ENCODE peak calls at places on chromosomes 12 and 14, in nine cellular contexts. One of them, this sample, is unnamed.

GRCh38 chr14:72619071-72619710 is 274.7 kb downstream of the DPF3 start:
- DNase-seq in D721Med: no peak
- DNase-seq in foreskin fibroblast: peak; percentile 66
- DNase-seq in H9: no peak
- DNase-seq in glutamatergic neuron: no peak
- DNase-seq in lower lobe of right lung: no peak
- DNase-seq in nephron progenitor cell: no peak
- DNase-seq in HL-60: no peak
- DNase-seq in lung: no peak
- DNase-seq in this sample: no peak

GRCh38 chr12:62714409-62715075 is 220.4 kb downstream of the PPM1H start:
- DNase-seq in D721Med: no peak
- DNase-seq in foreskin fibroblast: peak; percentile 62
- DNase-seq in H9: no peak
- DNase-seq in glutamatergic neuron: no peak
- DNase-seq in lower lobe of right lung: no peak
- DNase-seq in nephron progenitor cell: no peak
- DNase-seq in HL-60: no peak
- DNase-seq in lung: no peak
- DNase-seq in this sample: no peak

GRCh38 chr14:44163946-44164345 is 343.1 kb downstream of the FSCB start:
- DNase-seq in D721Med: no peak
- DNase-seq in foreskin fibroblast: no peak
- DNase-seq in H9: no peak
- DNase-seq in glutamatergic neuron: no peak
- DNase-seq in lower lobe of right lung: no peak
- DNase-seq in nephron progenitor cell: no peak
- DNase-seq in HL-60: no peak
- DNase-seq in lung: no peak
- DNase-seq in this sample: no peak

GRCh38 chr12:104090685-104091084 is 26.4 kb downstream of the HCFC2 start:
- DNase-seq in D721Med: no peak
- DNase-seq in foreskin fibroblast: no peak
- DNase-seq in H9: no peak
- DNase-seq in glutamatergic neuron: no peak
- DNase-seq in lower lobe of right lung: no peak
- DNase-seq in nephron progenitor cell: no peak
- DNase-seq in HL-60: no peak
- DNase-seq in lung: no peak
- DNase-seq in this sample: no peak

GRCh38 chr14:55514819-55515470 is 65.1 kb upstream of the KTN1 start:
- DNase-seq in D721Med: no peak
- DNase-seq in foreskin fibroblast: peak; percentile 79
- DNase-seq in H9: no peak
- DNase-seq in glutamatergic neuron: no peak
- DNase-seq in lower lobe of right lung: no peak
- DNase-seq in nephron progenitor cell: no peak
- DNase-seq in HL-60: no peak
- DNase-seq in lung: no peak
- DNase-seq in this sample: peak; percentile 62

GRCh38 chr12:101981868-101982267 is 79.9 kb downstream of the WASHC3 start:
- DNase-seq in D721Med: no peak
- DNase-seq in foreskin fibroblast: no peak
- DNase-seq in H9: no peak
- DNase-seq in glutamatergic neuron: no peak
- DNase-seq in lower lobe of right lung: no peak
- DNase-seq in nephron progenitor cell: no peak
- DNase-seq in HL-60: no peak
- DNase-seq in lung: no peak
- DNase-seq in this sample: no peak

GRCh38 chr14:59254911-59255545 is 66.6 kb downstream of the DAAM1 start:
- DNase-seq in D721Med: no peak
- DNase-seq in foreskin fibroblast: no peak
- DNase-seq in H9: no peak
- DNase-seq in glutamatergic neuron: no peak
- DNase-seq in lower lobe of right lung: no peak
- DNase-seq in nephron progenitor cell: no peak
- DNase-seq in HL-60: no peak
- DNase-seq in lung: no peak
- DNase-seq in this sample: no peak

GRCh38 chr14:102392506-102392905 is 29.8 kb downstream of the TECPR2 start:
- DNase-seq in D721Med: no peak
- DNase-seq in foreskin fibroblast: no peak
- DNase-seq in H9: no peak
- DNase-seq in glutamatergic neuron: no peak
- DNase-seq in lower lobe of right lung: no peak
- DNase-seq in nephron progenitor cell: no peak
- DNase-seq in HL-60: no peak
- DNase-seq in lung: no peak
- DNase-seq in this sample: peak; percentile 11

GRCh38 chr12:95402096-95402495 is 71.9 kb upstream of the METAP2 start:
- DNase-seq in D721Med: no peak
- DNase-seq in foreskin fibroblast: no peak
- DNase-seq in H9: peak; percentile 52
- DNase-seq in glutamatergic neuron: no peak
- DNase-seq in lower lobe of right lung: no peak
- DNase-seq in nephron progenitor cell: no peak
- DNase-seq in HL-60: no peak
- DNase-seq in lung: no peak
- DNase-seq in this sample: no peak

GRCh38 chr12:93740721-93741120 is 63.5 kb downstream of the CRADD start:
- DNase-seq in D721Med: no peak
- DNase-seq in foreskin fibroblast: no peak
- DNase-seq in H9: no peak
- DNase-seq in glutamatergic neuron: no peak
- DNase-seq in lower lobe of right lung: no peak
- DNase-seq in nephron progenitor cell: no peak
- DNase-seq in HL-60: no peak
- DNase-seq in lung: no peak
- DNase-seq in this sample: no peak

GRCh38 chr12:5096241-5096880 is 52.7 kb downstream of the KCNA5 start:
- DNase-seq in D721Med: no peak
- DNase-seq in foreskin fibroblast: peak; percentile 84
- DNase-seq in H9: no peak
- DNase-seq in glutamatergic neuron: no peak
- DNase-seq in lower lobe of right lung: no peak
- DNase-seq in nephron progenitor cell: no peak
- DNase-seq in HL-60: no peak
- DNase-seq in lung: peak; percentile 16
- DNase-seq in this sample: peak; percentile 93

GRCh38 chr12:64219135-64219534 is 3.0 kb downstream of the KICS2 start:
- DNase-seq in D721Med: no peak
- DNase-seq in foreskin fibroblast: no peak
- DNase-seq in H9: no peak
- DNase-seq in glutamatergic neuron: no peak
- DNase-seq in lower lobe of right lung: no peak
- DNase-seq in nephron progenitor cell: no peak
- DNase-seq in HL-60: no peak
- DNase-seq in lung: no peak
- DNase-seq in this sample: no peak

GRCh38 chr12:52126050-52126604 is 46.6 kb downstream of the SMIM41 start:
- DNase-seq in D721Med: no peak
- DNase-seq in foreskin fibroblast: no peak
- DNase-seq in H9: no peak
- DNase-seq in glutamatergic neuron: no peak
- DNase-seq in lower lobe of right lung: no peak
- DNase-seq in nephron progenitor cell: no peak
- DNase-seq in HL-60: no peak
- DNase-seq in lung: no peak
- DNase-seq in this sample: no peak

GRCh38 chr12:116528067-116528466 is 31.1 kb upstream of the MAP1LC3B2 start:
- DNase-seq in D721Med: no peak
- DNase-seq in foreskin fibroblast: peak; percentile 73
- DNase-seq in H9: no peak
- DNase-seq in glutamatergic neuron: no peak
- DNase-seq in lower lobe of right lung: no peak
- DNase-seq in nephron progenitor cell: no peak
- DNase-seq in HL-60: no peak
- DNase-seq in lung: no peak
- DNase-seq in this sample: peak; percentile 93

GRCh38 chr12:132014915-132015280 is 65.2 kb downstream of the EP400 start:
- DNase-seq in D721Med: no peak
- DNase-seq in foreskin fibroblast: no peak
- DNase-seq in H9: no peak
- DNase-seq in glutamatergic neuron: no peak
- DNase-seq in lower lobe of right lung: no peak
- DNase-seq in nephron progenitor cell: no peak
- DNase-seq in HL-60: no peak
- DNase-seq in lung: no peak
- DNase-seq in this sample: no peak

GRCh38 chr12:108616941-108617858 is 16.5 kb downstream of the SELPLG start:
- DNase-seq in D721Med: no peak
- DNase-seq in foreskin fibroblast: no peak
- DNase-seq in H9: no peak
- DNase-seq in glutamatergic neuron: no peak
- DNase-seq in lower lobe of right lung: peak; percentile 64
- DNase-seq in nephron progenitor cell: no peak
- DNase-seq in HL-60: no peak
- DNase-seq in lung: no peak
- DNase-seq in this sample: no peak

GRCh38 chr12:68400231-68400829 is 68.2 kb upstream of the MDM1 start:
- DNase-seq in D721Med: no peak
- DNase-seq in foreskin fibroblast: no peak
- DNase-seq in H9: no peak
- DNase-seq in glutamatergic neuron: no peak
- DNase-seq in lower lobe of right lung: no peak
- DNase-seq in nephron progenitor cell: no peak
- DNase-seq in HL-60: no peak
- DNase-seq in lung: no peak
- DNase-seq in this sample: no peak
- TF ChIP-seq CTCF in D721Med: no peak
- TF ChIP-seq CTCF in foreskin fibroblast: no peak
- TF ChIP-seq CTCF in H9: no peak
- TF ChIP-seq CTCF in glutamatergic neuron: no peak
- TF ChIP-seq CTCF in lower lobe of right lung: no peak
- TF ChIP-seq CTCF in nephron progenitor cell: no peak
- TF ChIP-seq CTCF in HL-60: no peak
- TF ChIP-seq CTCF in lung: no peak
- TF ChIP-seq CTCF in this sample: no peak

DNA sequence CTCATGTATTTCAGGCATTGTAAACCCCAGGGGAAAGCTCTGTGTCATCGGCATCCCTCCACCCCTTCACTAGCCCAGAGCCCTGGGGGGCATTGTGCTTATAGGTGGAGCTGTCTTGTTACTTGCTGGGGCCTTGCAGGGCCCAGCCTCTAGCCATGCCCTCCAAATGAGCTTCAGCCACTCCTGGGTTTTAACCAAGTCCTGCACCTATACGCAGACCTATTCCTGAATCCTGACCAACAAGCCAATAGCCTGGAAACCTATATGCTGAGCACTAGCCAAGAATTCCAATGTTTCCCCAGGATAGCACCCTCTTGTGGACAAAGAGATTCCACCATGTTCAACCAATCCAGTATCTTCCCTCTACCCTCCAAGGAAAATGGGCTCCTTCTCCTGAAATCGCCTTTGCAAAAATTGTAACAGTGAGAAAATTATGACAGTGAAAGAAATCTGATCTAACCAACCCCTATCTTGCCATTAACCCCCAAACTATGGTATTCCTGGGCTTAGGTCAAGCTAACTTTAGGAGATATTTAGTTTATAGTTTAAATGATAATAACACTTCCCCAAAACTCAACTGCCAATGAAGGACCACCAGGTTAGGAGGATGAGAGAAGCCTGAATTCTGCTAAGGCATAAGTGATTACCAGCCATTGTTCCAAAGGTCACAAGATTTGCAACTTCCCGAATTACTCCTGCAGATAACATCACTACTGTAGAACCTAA is 55.5 kb downstream of the TTC7B start:
- DNase-seq in D721Med: no peak
- DNase-seq in foreskin fibroblast: peak; percentile 52
- DNase-seq in H9: peak; percentile 39
- DNase-seq in glutamatergic neuron: no peak
- DNase-seq in lower lobe of right lung: no peak
- DNase-seq in nephron progenitor cell: no peak
- DNase-seq in HL-60: no peak
- DNase-seq in lung: no peak
- DNase-seq in this sample: peak; percentile 28
- TF ChIP-seq CTCF in D721Med: peak; percentile 54
- TF ChIP-seq CTCF in foreskin fibroblast: peak; percentile 54
- TF ChIP-seq CTCF in H9: peak; percentile 87
- TF ChIP-seq CTCF in glutamatergic neuron: peak; percentile 77
- TF ChIP-seq CTCF in lower lobe of right lung: peak; percentile 58
- TF ChIP-seq CTCF in nephron progenitor cell: peak; percentile 58
- TF ChIP-seq CTCF in HL-60: peak; percentile 37
- TF ChIP-seq CTCF in lung: peak; percentile 9
- TF ChIP-seq CTCF in this sample: peak; percentile 82

DNA sequence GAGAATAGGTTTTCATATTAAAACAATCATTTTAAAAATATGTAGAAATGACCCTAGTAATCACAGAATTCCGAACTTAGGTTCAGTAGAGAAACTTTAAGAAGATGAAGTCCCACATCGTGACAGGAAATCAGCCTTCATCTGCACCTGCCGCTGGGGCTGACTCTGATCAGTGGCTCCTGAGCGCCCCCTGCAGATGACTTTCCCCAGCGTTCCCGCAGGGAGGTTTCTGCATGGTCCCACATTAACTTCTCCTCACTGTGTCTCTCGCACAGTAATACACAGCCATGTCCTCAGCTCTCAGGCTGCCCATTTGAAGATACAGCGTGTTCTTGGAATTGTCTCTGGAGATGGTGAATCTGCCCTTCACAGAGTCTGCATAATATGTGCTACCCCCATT is 1131.1 kb downstream of the TMEM121 start:
- DNase-seq in D721Med: no peak
- DNase-seq in foreskin fibroblast: no peak
- DNase-seq in H9: no peak
- DNase-seq in glutamatergic neuron: no peak
- DNase-seq in lower lobe of right lung: no peak
- DNase-seq in nephron progenitor cell: no peak
- DNase-seq in HL-60: no peak
- DNase-seq in lung: no peak
- DNase-seq in this sample: no peak
- TF ChIP-seq CTCF in D721Med: peak; percentile 15
- TF ChIP-seq CTCF in foreskin fibroblast: no peak
- TF ChIP-seq CTCF in H9: no peak
- TF ChIP-seq CTCF in glutamatergic neuron: no peak
- TF ChIP-seq CTCF in lower lobe of right lung: no peak
- TF ChIP-seq CTCF in nephron progenitor cell: no peak
- TF ChIP-seq CTCF in HL-60: no peak
- TF ChIP-seq CTCF in lung: no peak
- TF ChIP-seq CTCF in this sample: no peak

DNA sequence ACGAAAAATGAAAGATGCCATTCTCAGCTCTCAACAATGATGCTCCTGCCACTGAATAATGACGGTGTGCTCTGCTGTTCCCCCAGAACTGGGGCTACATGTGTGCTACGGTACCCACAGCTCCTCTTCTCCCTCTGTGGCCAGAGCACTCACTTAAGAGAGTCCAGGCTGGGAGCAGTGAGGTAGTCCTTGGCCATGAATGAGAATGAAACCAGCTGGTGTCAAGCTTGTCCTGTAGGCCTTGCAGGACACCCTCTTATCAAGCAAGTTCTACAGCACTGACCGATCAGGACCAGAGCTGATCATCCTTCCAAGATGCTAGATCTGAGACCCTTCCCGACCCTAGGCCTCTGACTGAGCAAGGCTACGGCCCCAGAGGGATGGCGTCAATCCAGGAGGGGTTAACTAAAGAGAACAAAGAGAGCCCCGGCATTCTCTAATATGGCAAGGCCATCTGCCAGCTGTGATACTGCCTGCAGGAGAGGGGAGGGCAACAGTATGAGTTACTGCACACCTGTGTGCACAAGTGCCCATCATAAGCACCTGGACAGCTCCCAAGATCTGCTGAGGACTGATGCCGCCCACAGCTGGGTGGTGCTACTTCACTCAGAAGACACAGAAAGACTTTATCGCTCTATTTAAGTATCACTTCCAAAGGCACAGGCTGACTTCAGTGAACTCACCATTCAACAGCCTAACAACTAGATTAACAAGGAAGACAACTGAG is 30.5 kb downstream of the APPL2 start:
- DNase-seq in D721Med: no peak
- DNase-seq in foreskin fibroblast: no peak
- DNase-seq in H9: no peak
- DNase-seq in glutamatergic neuron: no peak
- DNase-seq in lower lobe of right lung: no peak
- DNase-seq in nephron progenitor cell: no peak
- DNase-seq in HL-60: no peak
- DNase-seq in lung: no peak
- DNase-seq in this sample: no peak
- TF ChIP-seq CTCF in D721Med: no peak
- TF ChIP-seq CTCF in foreskin fibroblast: no peak
- TF ChIP-seq CTCF in H9: no peak
- TF ChIP-seq CTCF in glutamatergic neuron: no peak
- TF ChIP-seq CTCF in lower lobe of right lung: no peak
- TF ChIP-seq CTCF in nephron progenitor cell: no peak
- TF ChIP-seq CTCF in HL-60: no peak
- TF ChIP-seq CTCF in lung: no peak
- TF ChIP-seq CTCF in this sample: no peak

This sample was measured in HFFc6.